ENCODE peak calls at places on chromosomes 6 and 20, in four cellular contexts. Z is A172; N is astrocyte of the spinal cord; A is activated naive CD8-positive, alpha-beta T cell treated with anti-CD3 and anti-CD28 coated beads for 36 hours. R is an unnamed sample.

GRCh38 chr20:57993738-57994431 is 234.6 kb downstream of the ANKRD60 start:
- DNase-seq in Z (no peak), N (peak; percentile 43), A (no peak), R (no peak)

GRCh38 chr6:110039996-110040383 is 61.9 kb downstream of the GPR6 start:
- DNase-seq in Z (no peak), N (peak; percentile 22), A (peak; percentile 45), R (peak; percentile 9)

GRCh38 chr6:38459291-38459690 is 180.4 kb downstream of the BTBD9 start:
- DNase-seq in Z (no peak), N (peak; percentile 55), A (no peak), R (peak; percentile 69)

GRCh38 chr6:32975886-32976285 is 7.5 kb downstream of the BRD2 start:
- DNase-seq in Z (no peak), N (no peak), A (no peak), R (no peak)

GRCh38 chr6:160256445-160256844 is 2.2 kb downstream of the SLC22A2 start:
- DNase-seq in Z (no peak), N (no peak), A (no peak), R (no peak)

GRCh38 chr20:59152559-59153354 is 10.9 kb upstream of the ZNF831 start:
- DNase-seq in Z (no peak), N (no peak), A (no peak), R (no peak)

GRCh38 chr6:80489911-80490635 is 383.6 kb downstream of the BCKDHB start:
- DNase-seq in Z (no peak), N (no peak), A (no peak), R (no peak)

GRCh38 chr20:24762791-24763350 is 186.2 kb upstream of the CST7 start:
- DNase-seq in Z (no peak), N (no peak), A (no peak), R (no peak)

GRCh38 chr6:148559848-148560433 is 186.9 kb upstream of the UST start:
- DNase-seq in Z (peak; percentile 30), N (peak; percentile 70), A (peak; percentile 72), R (peak; percentile 67)

GRCh38 chr6:11366183-11366933 is 133.9 kb upstream of the NEDD9 start:
- DNase-seq in Z (no peak), N (no peak), A (peak; percentile 57), R (no peak)

GRCh38 chr6:11229267-11230043 is 3.0 kb downstream of the NEDD9 start:
- DNase-seq in Z (no peak), N (peak; percentile 40), A (no peak), R (no peak)

GRCh38 chr6:6891949-6892461 is 215.8 kb upstream of the RREB1 start:
- DNase-seq in Z (no peak), N (no peak), A (no peak), R (no peak)

GRCh38 chr6:29824144-29824543 is 3.5 kb upstream of the HLA-G start:
- DNase-seq in Z (no peak), N (no peak), A (no peak), R (no peak)

GRCh38 chr6:1792989-1793388 is 183.3 kb downstream of the FOXC1 start:
- DNase-seq in Z (peak; percentile 58), N (no peak), A (peak; percentile 7), R (peak; percentile 10)

GRCh38 chr20:37575884-37576283 is 48.2 kb upstream of the BLCAP start:
- DNase-seq in Z (no peak), N (no peak), A (no peak), R (no peak)